ENCODE peak calls at places on chromosomes 12 and 14, in eight cellular contexts. One of them, this sample, is unnamed.

GRCh38 chr14:86654558-86655184 is 1124.7 kb downstream of the FLRT2 start:
- DNase-seq in PC-9: no peak
- DNase-seq in stimulated activated CD4-positive, alpha-beta T cell treated with anti-CD3 and anti-CD28 coated beads, Interleukin-12 subunit alpha, Interleukin-12 subunit beta, amount 100 ng/mL, for 4 hours: peak
- DNase-seq in activated CD8-positive, alpha-beta memory T cell treated with anti-CD3 and anti-CD28 coated beads, Interleukin-2, amount 50 U/mL, for 4 hours: peak
- DNase-seq in left lung: no peak
- DNase-seq in NAMALWA: peak
- DNase-seq in NCI-H2171 treated with DMSO at 0.1 percent for 48 hours: peak
- DNase-seq in SK-N-DZ: peak
- DNase-seq in this sample: peak

GRCh38 chr12:89568484-89568883 is 42.6 kb upstream of the POC1B start:
- DNase-seq in activated CD8-positive, alpha-beta memory T cell treated with anti-CD3 and anti-CD28 coated beads, Interleukin-2, amount 50 U/mL, for 4 hours: no peak
- DNase-seq in PC-9: no peak
- DNase-seq in NAMALWA: no peak
- DNase-seq in left lung: no peak
- DNase-seq in stimulated activated CD4-positive, alpha-beta T cell treated with anti-CD3 and anti-CD28 coated beads, Interleukin-12 subunit alpha, Interleukin-12 subunit beta, amount 100 ng/mL, for 4 hours: no peak
- DNase-seq in SK-N-DZ: no peak
- DNase-seq in NCI-H2171 treated with DMSO at 0.1 percent for 48 hours: no peak
- DNase-seq in this sample: no peak

GRCh38 chr14:104149278-104149595 is 10.8 kb downstream of the KIF26A start:
- DNase-seq in PC-9: no peak
- DNase-seq in stimulated activated CD4-positive, alpha-beta T cell treated with anti-CD3 and anti-CD28 coated beads, Interleukin-12 subunit alpha, Interleukin-12 subunit beta, amount 100 ng/mL, for 4 hours: no peak
- DNase-seq in SK-N-DZ: no peak
- DNase-seq in NCI-H2171 treated with DMSO at 0.1 percent for 48 hours: no peak
- DNase-seq in activated CD8-positive, alpha-beta memory T cell treated with anti-CD3 and anti-CD28 coated beads, Interleukin-2, amount 50 U/mL, for 4 hours: no peak
- DNase-seq in NAMALWA: no peak
- DNase-seq in left lung: no peak
- DNase-seq in this sample: no peak

GRCh38 chr14:98138666-98139065 is 1133.3 kb downstream of the BCL11B start:
- DNase-seq in NAMALWA: peak
- DNase-seq in left lung: no peak
- DNase-seq in SK-N-DZ: no peak
- DNase-seq in PC-9: no peak
- DNase-seq in activated CD8-positive, alpha-beta memory T cell treated with anti-CD3 and anti-CD28 coated beads, Interleukin-2, amount 50 U/mL, for 4 hours: peak
- DNase-seq in NCI-H2171 treated with DMSO at 0.1 percent for 48 hours: no peak
- DNase-seq in stimulated activated CD4-positive, alpha-beta T cell treated with anti-CD3 and anti-CD28 coated beads, Interleukin-12 subunit alpha, Interleukin-12 subunit beta, amount 100 ng/mL, for 4 hours: peak
- DNase-seq in this sample: peak

GRCh38 chr12:94010307-94010706 is 138.1 kb upstream of the PLXNC1 start:
- DNase-seq in PC-9: no peak
- DNase-seq in stimulated activated CD4-positive, alpha-beta T cell treated with anti-CD3 and anti-CD28 coated beads, Interleukin-12 subunit alpha, Interleukin-12 subunit beta, amount 100 ng/mL, for 4 hours: no peak
- DNase-seq in SK-N-DZ: no peak
- DNase-seq in activated CD8-positive, alpha-beta memory T cell treated with anti-CD3 and anti-CD28 coated beads, Interleukin-2, amount 50 U/mL, for 4 hours: no peak
- DNase-seq in NAMALWA: no peak
- DNase-seq in left lung: no peak
- DNase-seq in NCI-H2171 treated with DMSO at 0.1 percent for 48 hours: no peak
- DNase-seq in this sample: no peak

GRCh38 chr12:104769207-104769606 is 188.9 kb downstream of the SLC41A2 start:
- DNase-seq in stimulated activated CD4-positive, alpha-beta T cell treated with anti-CD3 and anti-CD28 coated beads, Interleukin-12 subunit alpha, Interleukin-12 subunit beta, amount 100 ng/mL, for 4 hours: no peak
- DNase-seq in NAMALWA: no peak
- DNase-seq in left lung: no peak
- DNase-seq in activated CD8-positive, alpha-beta memory T cell treated with anti-CD3 and anti-CD28 coated beads, Interleukin-2, amount 50 U/mL, for 4 hours: no peak
- DNase-seq in NCI-H2171 treated with DMSO at 0.1 percent for 48 hours: peak
- DNase-seq in PC-9: no peak
- DNase-seq in SK-N-DZ: no peak
- DNase-seq in this sample: no peak

GRCh38 chr14:32939254-32940065 is 781 bp downstream of the NPAS3 start:
- DNase-seq in activated CD8-positive, alpha-beta memory T cell treated with anti-CD3 and anti-CD28 coated beads, Interleukin-2, amount 50 U/mL, for 4 hours: no peak
- DNase-seq in PC-9: no peak
- DNase-seq in left lung: peak
- DNase-seq in NAMALWA: no peak
- DNase-seq in NCI-H2171 treated with DMSO at 0.1 percent for 48 hours: peak
- DNase-seq in SK-N-DZ: peak
- DNase-seq in stimulated activated CD4-positive, alpha-beta T cell treated with anti-CD3 and anti-CD28 coated beads, Interleukin-12 subunit alpha, Interleukin-12 subunit beta, amount 100 ng/mL, for 4 hours: peak
- DNase-seq in this sample: no peak

GRCh38 chr12:105235299-105235746 is 651 bp downstream of the APPL2 start:
- DNase-seq in left lung: no peak
- DNase-seq in NCI-H2171 treated with DMSO at 0.1 percent for 48 hours: no peak
- DNase-seq in SK-N-DZ: no peak
- DNase-seq in activated CD8-positive, alpha-beta memory T cell treated with anti-CD3 and anti-CD28 coated beads, Interleukin-2, amount 50 U/mL, for 4 hours: no peak
- DNase-seq in NAMALWA: no peak
- DNase-seq in stimulated activated CD4-positive, alpha-beta T cell treated with anti-CD3 and anti-CD28 coated beads, Interleukin-12 subunit alpha, Interleukin-12 subunit beta, amount 100 ng/mL, for 4 hours: no peak
- DNase-seq in PC-9: no peak
- DNase-seq in this sample: peak

GRCh38 chr14:69493791-69494190 is 9.3 kb downstream of the PLEKHD1 start:
- DNase-seq in activated CD8-positive, alpha-beta memory T cell treated with anti-CD3 and anti-CD28 coated beads, Interleukin-2, amount 50 U/mL, for 4 hours: no peak
- DNase-seq in NAMALWA: no peak
- DNase-seq in stimulated activated CD4-positive, alpha-beta T cell treated with anti-CD3 and anti-CD28 coated beads, Interleukin-12 subunit alpha, Interleukin-12 subunit beta, amount 100 ng/mL, for 4 hours: no peak
- DNase-seq in NCI-H2171 treated with DMSO at 0.1 percent for 48 hours: no peak
- DNase-seq in PC-9: no peak
- DNase-seq in SK-N-DZ: no peak
- DNase-seq in left lung: no peak
- DNase-seq in this sample: no peak

GRCh38 chr12:53500119-53500775 is 836 bp upstream of the TARBP2 start:
- DNase-seq in activated CD8-positive, alpha-beta memory T cell treated with anti-CD3 and anti-CD28 coated beads, Interleukin-2, amount 50 U/mL, for 4 hours: no peak
- DNase-seq in NAMALWA: peak
- DNase-seq in NCI-H2171 treated with DMSO at 0.1 percent for 48 hours: no peak
- DNase-seq in left lung: no peak
- DNase-seq in PC-9: no peak
- DNase-seq in SK-N-DZ: no peak
- DNase-seq in stimulated activated CD4-positive, alpha-beta T cell treated with anti-CD3 and anti-CD28 coated beads, Interleukin-12 subunit alpha, Interleukin-12 subunit beta, amount 100 ng/mL, for 4 hours: no peak
- DNase-seq in this sample: no peak

GRCh38 chr12:94676011-94676709 is 25.8 kb upstream of the TMCC3 start:
- DNase-seq in left lung: peak
- DNase-seq in stimulated activated CD4-positive, alpha-beta T cell treated with anti-CD3 and anti-CD28 coated beads, Interleukin-12 subunit alpha, Interleukin-12 subunit beta, amount 100 ng/mL, for 4 hours: no peak
- DNase-seq in PC-9: no peak
- DNase-seq in SK-N-DZ: no peak
- DNase-seq in activated CD8-positive, alpha-beta memory T cell treated with anti-CD3 and anti-CD28 coated beads, Interleukin-2, amount 50 U/mL, for 4 hours: no peak
- DNase-seq in NAMALWA: peak
- DNase-seq in NCI-H2171 treated with DMSO at 0.1 percent for 48 hours: no peak
- DNase-seq in this sample: no peak

GRCh38 chr12:58557646-58558045 is 362.7 kb downstream of the LRIG3 start:
- DNase-seq in NCI-H2171 treated with DMSO at 0.1 percent for 48 hours: no peak
- DNase-seq in NAMALWA: no peak
- DNase-seq in PC-9: no peak
- DNase-seq in stimulated activated CD4-positive, alpha-beta T cell treated with anti-CD3 and anti-CD28 coated beads, Interleukin-12 subunit alpha, Interleukin-12 subunit beta, amount 100 ng/mL, for 4 hours: no peak
- DNase-seq in activated CD8-positive, alpha-beta memory T cell treated with anti-CD3 and anti-CD28 coated beads, Interleukin-2, amount 50 U/mL, for 4 hours: no peak
- DNase-seq in left lung: no peak
- DNase-seq in SK-N-DZ: no peak
- DNase-seq in this sample: no peak

GRCh38 chr14:59998575-59998974 is 78.6 kb downstream of the LRRC9 start:
- DNase-seq in NCI-H2171 treated with DMSO at 0.1 percent for 48 hours: no peak
- DNase-seq in stimulated activated CD4-positive, alpha-beta T cell treated with anti-CD3 and anti-CD28 coated beads, Interleukin-12 subunit alpha, Interleukin-12 subunit beta, amount 100 ng/mL, for 4 hours: no peak
- DNase-seq in SK-N-DZ: no peak
- DNase-seq in PC-9: no peak
- DNase-seq in left lung: no peak
- DNase-seq in activated CD8-positive, alpha-beta memory T cell treated with anti-CD3 and anti-CD28 coated beads, Interleukin-2, amount 50 U/mL, for 4 hours: no peak
- DNase-seq in NAMALWA: no peak
- DNase-seq in this sample: no peak

GRCh38 chr12:6899837-6900519 is 4.6 kb upstream of the LRRC23 start:
- DNase-seq in stimulated activated CD4-positive, alpha-beta T cell treated with anti-CD3 and anti-CD28 coated beads, Interleukin-12 subunit alpha, Interleukin-12 subunit beta, amount 100 ng/mL, for 4 hours: no peak
- DNase-seq in NAMALWA: no peak
- DNase-seq in activated CD8-positive, alpha-beta memory T cell treated with anti-CD3 and anti-CD28 coated beads, Interleukin-2, amount 50 U/mL, for 4 hours: no peak
- DNase-seq in SK-N-DZ: no peak
- DNase-seq in PC-9: no peak
- DNase-seq in left lung: no peak
- DNase-seq in NCI-H2171 treated with DMSO at 0.1 percent for 48 hours: peak
- DNase-seq in this sample: no peak

GRCh38 chr12:2652401-2653081 is 142.2 kb upstream of the FKBP4 start:
- DNase-seq in stimulated activated CD4-positive, alpha-beta T cell treated with anti-CD3 and anti-CD28 coated beads, Interleukin-12 subunit alpha, Interleukin-12 subunit beta, amount 100 ng/mL, for 4 hours: no peak
- DNase-seq in NCI-H2171 treated with DMSO at 0.1 percent for 48 hours: no peak
- DNase-seq in SK-N-DZ: no peak
- DNase-seq in NAMALWA: no peak
- DNase-seq in PC-9: no peak
- DNase-seq in activated CD8-positive, alpha-beta memory T cell treated with anti-CD3 and anti-CD28 coated beads, Interleukin-2, amount 50 U/mL, for 4 hours: no peak
- DNase-seq in left lung: no peak
- DNase-seq in this sample: no peak

GRCh38 chr12:1360812-1361211 is 233.6 kb downstream of the FBXL14 start:
- DNase-seq in NCI-H2171 treated with DMSO at 0.1 percent for 48 hours: no peak
- DNase-seq in stimulated activated CD4-positive, alpha-beta T cell treated with anti-CD3 and anti-CD28 coated beads, Interleukin-12 subunit alpha, Interleukin-12 subunit beta, amount 100 ng/mL, for 4 hours: no peak
- DNase-seq in left lung: no peak
- DNase-seq in activated CD8-positive, alpha-beta memory T cell treated with anti-CD3 and anti-CD28 coated beads, Interleukin-2, amount 50 U/mL, for 4 hours: no peak
- DNase-seq in PC-9: no peak
- DNase-seq in NAMALWA: no peak
- DNase-seq in SK-N-DZ: no peak
- DNase-seq in this sample: no peak

GRCh38 chr14:92655372-92655771 is 93.1 kb downstream of the LGMN start:
- DNase-seq in stimulated activated CD4-positive, alpha-beta T cell treated with anti-CD3 and anti-CD28 coated beads, Interleukin-12 subunit alpha, Interleukin-12 subunit beta, amount 100 ng/mL, for 4 hours: no peak
- DNase-seq in left lung: no peak
- DNase-seq in activated CD8-positive, alpha-beta memory T cell treated with anti-CD3 and anti-CD28 coated beads, Interleukin-2, amount 50 U/mL, for 4 hours: no peak
- DNase-seq in NCI-H2171 treated with DMSO at 0.1 percent for 48 hours: no peak
- DNase-seq in NAMALWA: no peak
- DNase-seq in PC-9: no peak
- DNase-seq in SK-N-DZ: no peak
- DNase-seq in this sample: no peak

GRCh38 chr12:53299101-53299453 is 418 bp upstream of the MYG1 start:
- DNase-seq in activated CD8-positive, alpha-beta memory T cell treated with anti-CD3 and anti-CD28 coated beads, Interleukin-2, amount 50 U/mL, for 4 hours: no peak
- DNase-seq in PC-9: peak
- DNase-seq in stimulated activated CD4-positive, alpha-beta T cell treated with anti-CD3 and anti-CD28 coated beads, Interleukin-12 subunit alpha, Interleukin-12 subunit beta, amount 100 ng/mL, for 4 hours: no peak
- DNase-seq in NCI-H2171 treated with DMSO at 0.1 percent for 48 hours: no peak
- DNase-seq in NAMALWA: peak
- DNase-seq in left lung: no peak
- DNase-seq in SK-N-DZ: no peak
- DNase-seq in this sample: no peak

GRCh38 chr14:81594012-81594411 is 60.4 kb upstream of the SEL1L start:
- DNase-seq in activated CD8-positive, alpha-beta memory T cell treated with anti-CD3 and anti-CD28 coated beads, Interleukin-2, amount 50 U/mL, for 4 hours: no peak
- DNase-seq in SK-N-DZ: no peak
- DNase-seq in NCI-H2171 treated with DMSO at 0.1 percent for 48 hours: peak
- DNase-seq in left lung: no peak
- DNase-seq in stimulated activated CD4-positive, alpha-beta T cell treated with anti-CD3 and anti-CD28 coated beads, Interleukin-12 subunit alpha, Interleukin-12 subunit beta, amount 100 ng/mL, for 4 hours: no peak
- DNase-seq in NAMALWA: no peak
- DNase-seq in PC-9: no peak
- DNase-seq in this sample: no peak

GRCh38 chr14:87916886-87917275 is 76.1 kb downstream of the GALC start:
- DNase-seq in PC-9: no peak
- DNase-seq in activated CD8-positive, alpha-beta memory T cell treated with anti-CD3 and anti-CD28 coated beads, Interleukin-2, amount 50 U/mL, for 4 hours: no peak
- DNase-seq in SK-N-DZ: no peak
- DNase-seq in NCI-H2171 treated with DMSO at 0.1 percent for 48 hours: no peak
- DNase-seq in stimulated activated CD4-positive, alpha-beta T cell treated with anti-CD3 and anti-CD28 coated beads, Interleukin-12 subunit alpha, Interleukin-12 subunit beta, amount 100 ng/mL, for 4 hours: no peak
- DNase-seq in NAMALWA: no peak
- DNase-seq in left lung: no peak
- DNase-seq in this sample: no peak

GRCh38 chr12:132445884-132446471 is 44.0 kb upstream of the FBRSL1 start:
- DNase-seq in SK-N-DZ: peak
- DNase-seq in NAMALWA: no peak
- DNase-seq in PC-9: peak
- DNase-seq in left lung: peak
- DNase-seq in stimulated activated CD4-positive, alpha-beta T cell treated with anti-CD3 and anti-CD28 coated beads, Interleukin-12 subunit alpha, Interleukin-12 subunit beta, amount 100 ng/mL, for 4 hours: peak
- DNase-seq in activated CD8-positive, alpha-beta memory T cell treated with anti-CD3 and anti-CD28 coated beads, Interleukin-2, amount 50 U/mL, for 4 hours: peak
- DNase-seq in NCI-H2171 treated with DMSO at 0.1 percent for 48 hours: peak
- DNase-seq in this sample: peak

This sample was measured in activated T-cell treated with anti-CD3 and anti-CD28 coated beads, Interleukin-2, amount 50 U/mL, for 48 hours.